ENCODE peak calls at places on chromosome 14, in six cellular contexts. D is astrocyte of the spinal cord, Z is esophagus squamous epithelium, F is WTC11, Q is A673, T is endodermal cell. P is an unnamed sample.

GRCh38 chr14:74459289-74459946 is 33.4 kb upstream of the SYNDIG1L start:
- DNase-seq in T (peak; percentile 93), Z (no peak), Q (peak; percentile 36), F (peak; percentile 77), D (peak; percentile 51), P (peak; percentile 76)

GRCh38 chr14:101475468-101476257 is 85.6 kb upstream of the DIO3 start:
- DNase-seq in D (peak; percentile 49), Q (no peak), Z (no peak), T (peak; percentile 26), F (no peak), P (peak; percentile 19)

GRCh38 chr14:101472518-101472849 is 88.8 kb upstream of the DIO3 start:
- DNase-seq in D (no peak), Q (no peak), F (no peak), Z (no peak), T (no peak), P (no peak)

GRCh38 chr14:89566644-89567411 is 149.8 kb upstream of the FOXN3 start:
- DNase-seq in T (no peak), D (no peak), F (no peak), Q (no peak), Z (no peak), P (no peak)

GRCh38 chr14:70771781-70772212 is 37.5 kb downstream of the MAP3K9 start:
- DNase-seq in Z (no peak), D (peak; percentile 56), T (peak; percentile 66), Q (peak; percentile 32), F (peak; percentile 22), P (peak; percentile 34)

GRCh38 chr14:26233126-26233525 is 364.7 kb downstream of the NOVA1 start:
- DNase-seq in F (no peak), T (no peak), D (no peak), Z (no peak), Q (no peak), P (no peak)

GRCh38 chr14:104924421-104925213 is at the start of gene PLD4:
- DNase-seq in Q (no peak), T (no peak), F (no peak), Z (no peak), D (no peak), P (no peak)

GRCh38 chr14:88129306-88130056 is 124.5 kb downstream of the GPR65 start:
- DNase-seq in Q (peak; percentile 88), F (no peak), T (no peak), Z (no peak), D (peak; percentile 47), P (no peak)

GRCh38 chr14:99809864-99810854 is 16.9 kb downstream of the EML1 start:
- DNase-seq in Z (no peak), F (no peak), T (no peak), Q (no peak), D (no peak), P (no peak)

GRCh38 chr14:82657186-82657675 is 1123.6 kb upstream of the SEL1L start:
- DNase-seq in Q (no peak), Z (no peak), D (no peak), T (no peak), F (no peak), P (no peak)

GRCh38 chr14:80926706-80927384 is 14.7 kb downstream of the CEP128 start:
- DNase-seq in Q (no peak), T (no peak), D (peak; percentile 41), Z (no peak), F (no peak), P (no peak)

GRCh38 chr14:75615200-75615599 is 36.8 kb downstream of the FLVCR2 start:
- DNase-seq in F (no peak), T (no peak), Q (no peak), Z (no peak), D (no peak), P (no peak)

GRCh38 chr14:100535287-100536131 is 51.7 kb downstream of the BEGAIN start:
- DNase-seq in D (no peak), Z (no peak), T (peak; percentile 34), Q (no peak), F (peak; percentile 7), P (peak; percentile 17)

GRCh38 chr14:72751276-72752033 is 142.4 kb downstream of the DPF3 start:
- DNase-seq in Z (no peak), F (no peak), Q (no peak), D (no peak), T (no peak), P (no peak)

GRCh38 chr14:69135133-69135532 is 17.8 kb downstream of the DCAF5 start:
- DNase-seq in T (no peak), D (no peak), Q (no peak), F (no peak), Z (no peak), P (no peak)

GRCh38 chr14:24900281-24900868 is 149.6 kb downstream of the STXBP6 start:
- DNase-seq in Z (no peak), D (peak; percentile 44), F (no peak), Q (no peak), T (no peak), P (no peak)

GRCh38 chr14:90599748-90600507 is 203.1 kb downstream of the CALM1 start:
- DNase-seq in T (no peak), F (no peak), Q (peak; percentile 30), Z (no peak), D (peak; percentile 24), P (no peak)

GRCh38 chr14:101507306-101508150 is 53.8 kb upstream of the DIO3 start:
- DNase-seq in Q (no peak), F (peak; percentile 7), T (peak; percentile 22), D (no peak), Z (no peak), P (peak; percentile 22)

GRCh38 chr14:91911474-91912032 is 35.9 kb downstream of the FBLN5 start:
- DNase-seq in Q (peak; percentile 80), F (peak; percentile 34), Z (no peak), T (peak; percentile 83), D (peak; percentile 49), P (peak; percentile 78)

GRCh38 chr14:34711169-34711568 is 3.2 kb downstream of the CFL2 start:
- DNase-seq in D (peak; percentile 86), F (no peak), Z (no peak), T (no peak), Q (peak; percentile 63), P (no peak)

GRCh38 chr14:88551936-88552565 is 2.8 kb downstream of the PTPN21 start:
- DNase-seq in D (peak; percentile 23), F (peak; percentile 38), T (peak; percentile 73), Q (peak; percentile 45), Z (no peak), P (peak; percentile 54)

GRCh38 chr14:59060841-59061240 is 127.6 kb upstream of the DAAM1 start:
- DNase-seq in F (no peak), Z (no peak), D (no peak), Q (no peak), T (no peak), P (no peak)

GRCh38 chr14:74934476-74935339 is 11.6 kb upstream of the RPS6KL1 start:
- DNase-seq in F (no peak), T (peak; percentile 64), Q (no peak), D (no peak), Z (no peak), P (peak; percentile 31)

GRCh38 chr14:70780396-70781075 is 28.8 kb downstream of the MAP3K9 start:
- DNase-seq in Q (no peak), F (no peak), Z (no peak), D (no peak), T (no peak), P (no peak)

GRCh38 chr14:23030936-23031335 is 3.8 kb downstream of the PSMB5 start:
- DNase-seq in Q (no peak), F (no peak), T (no peak), D (no peak), Z (no peak), P (no peak)

GRCh38 chr14:58752782-58753181 is 115.0 kb downstream of the DACT1 start:
- DNase-seq in Q (no peak), F (no peak), Z (no peak), D (no peak), T (no peak), P (no peak)

GRCh38 chr14:96212140-96212539 is 7.5 kb downstream of the BDKRB2 start:
- DNase-seq in Q (no peak), D (no peak), T (no peak), F (no peak), Z (no peak), P (no peak)

GRCh38 chr14:87955501-87955900 is 37.5 kb downstream of the GALC start:
- DNase-seq in Z (no peak), D (no peak), Q (peak; percentile 4), F (no peak), T (no peak), P (no peak)

GRCh38 chr14:69715725-69716482 is 51.0 kb upstream of the SRSF5 start:
- DNase-seq in Q (peak; percentile 55), Z (no peak), D (peak; percentile 85), F (no peak), T (no peak), P (no peak)

GRCh38 chr14:105169776-105170655 is 1.4 kb upstream of the JAG2 start:
- DNase-seq in F (no peak), Z (no peak), Q (peak; percentile 65), T (no peak), D (no peak), P (no peak)

GRCh38 chr14:70955543-70956480 is 48.6 kb downstream of the PCNX1 start:
- DNase-seq in D (peak; percentile 22), F (no peak), T (no peak), Z (no peak), Q (peak; percentile 60), P (no peak)

GRCh38 chr14:77372304-77372841 is 4.5 kb downstream of the TMED8 start:
- DNase-seq in Q (no peak), D (peak; percentile 48), T (no peak), F (no peak), Z (no peak), P (no peak)

GRCh38 chr14:46034305-46034704 is 617.3 kb downstream of the RPL10L start:
- DNase-seq in F (no peak), Z (no peak), D (no peak), T (peak; percentile 55), Q (no peak), P (peak; percentile 44)
- TF ChIP-seq CTCF in F (no peak), Z (no peak), D (no peak), T (peak; percentile 38), Q (no peak), P (peak; percentile 42)

DNA sequence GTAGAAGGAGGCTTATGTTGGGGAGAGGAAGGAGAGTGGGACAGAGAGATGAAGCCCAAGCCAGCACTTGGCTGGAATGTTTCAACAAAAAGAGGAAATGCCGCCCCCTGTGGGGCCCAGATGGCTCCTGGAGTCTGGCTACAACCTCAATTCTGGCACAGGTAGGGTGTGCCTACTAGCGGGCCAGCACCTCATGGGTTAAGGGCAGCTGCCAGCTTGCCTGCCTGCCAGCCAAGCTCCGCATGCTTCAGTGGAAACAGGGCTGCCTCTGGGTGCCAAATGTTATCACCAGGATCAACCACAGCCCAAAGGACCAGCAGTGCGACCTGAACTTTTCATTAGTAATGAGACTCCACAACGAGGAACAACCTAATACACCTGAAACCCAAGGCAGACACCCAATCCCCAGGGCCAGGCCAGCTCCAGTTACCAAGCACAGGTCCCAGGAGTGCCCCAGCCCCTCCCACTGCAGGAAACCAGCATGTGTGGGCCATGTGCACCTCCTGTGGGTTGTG is 11.3 kb downstream of the RAB15 start:
- DNase-seq in D (no peak), Z (no peak), F (peak; percentile 66), T (peak; percentile 88), Q (no peak), P (peak; percentile 76)
- TF ChIP-seq CTCF in D (peak; percentile 25), Z (no peak), F (peak; percentile 10), T (peak; percentile 71), Q (no peak), P (peak; percentile 64)

GRCh38 chr14:103507751-103508150 is 14.9 kb downstream of the CKB start:
- DNase-seq in T (peak; percentile 32), Z (no peak), D (no peak), Q (no peak), F (no peak), P (no peak)
- TF ChIP-seq CTCF in T (peak; percentile 34), Z (no peak), D (no peak), Q (no peak), F (no peak), P (peak; percentile 14)

GRCh38 chr14:93206793-93207467 is at the start of the genes GON7 and UBR7:
- DNase-seq in Q (peak; percentile 99), F (peak; percentile 97), Z (peak; percentile 63), D (peak; percentile 98), T (peak; percentile 99), P (peak; percentile 98)
- TF ChIP-seq CTCF in Q (peak; percentile 27), F (no peak), Z (peak; percentile 6), D (no peak), T (no peak), P (peak; percentile 25)